ENCODE peak calls at places on chromosomes 13 and 19, in eight cellular contexts. G, I, J, M, X, H, Q and F are unnamed samples.

GRCh38 chr13:69579351-69579750 is 528.3 kb upstream of the ATXN8OS start:
- DNase-seq in G (no peak), I (no peak), J (no peak), M (no peak), X (no peak), H (no peak), Q (no peak), F (no peak)

GRCh38 chr13:54890976-54891375 is 1862.4 kb downstream of the OLFM4 start:
- DNase-seq in G (no peak), I (no peak), J (no peak), M (no peak), X (no peak), H (no peak), Q (no peak), F (no peak)

GRCh38 chr13:31138515-31138914 is 23.2 kb downstream of the HSPH1 start:
- DNase-seq in G (no peak), I (no peak), J (no peak), M (no peak), X (no peak), H (no peak), Q (no peak), F (no peak)

GRCh38 chr13:22278336-22278929 is 607.6 kb downstream of the FGF9 start:
- DNase-seq in G (peak; percentile 51), I (peak; percentile 35), J (no peak), M (peak; percentile 66), X (peak; percentile 11), H (no peak), Q (peak; percentile 16), F (peak; percentile 26)

GRCh38 chr13:85666356-85666755 is 132.9 kb downstream of the SLITRK6 start:
- DNase-seq in G (no peak), I (no peak), J (no peak), M (no peak), X (no peak), H (no peak), Q (no peak), F (no peak)

GRCh38 chr13:105403065-105403464 is 1132.4 kb downstream of the EFNB2 start:
- DNase-seq in G (no peak), I (no peak), J (no peak), M (no peak), X (no peak), H (peak; percentile 12), Q (no peak), F (no peak)

GRCh38 chr13:75219479-75220237 is 262.3 kb downstream of the TBC1D4 start:
- DNase-seq in G (peak; percentile 73), I (peak; percentile 71), J (peak; percentile 77), M (peak; percentile 66), X (peak; percentile 47), H (no peak), Q (peak; percentile 80), F (no peak)

GRCh38 chr13:74438911-74439310 is 304.7 kb upstream of the KLF12 start:
- DNase-seq in G (no peak), I (no peak), J (no peak), M (no peak), X (no peak), H (no peak), Q (no peak), F (no peak)

GRCh38 chr19:45809643-45810159 is 5.4 kb downstream of the RSPH6A start:
- DNase-seq in G (no peak), I (no peak), J (no peak), M (no peak), X (peak; percentile 68), H (peak; percentile 58), Q (no peak), F (peak; percentile 64)

GRCh38 chr13:87123987-87124784 is 547.0 kb upstream of the SLITRK5 start:
- DNase-seq in G (peak; percentile 45), I (no peak), J (no peak), M (no peak), X (peak; percentile 62), H (peak; percentile 92), Q (no peak), F (peak; percentile 97)

GRCh38 chr13:66657165-66657895 is 572.8 kb downstream of the PCDH9 start:
- DNase-seq in G (no peak), I (peak; percentile 39), J (peak; percentile 69), M (no peak), X (peak; percentile 98), H (peak; percentile 89), Q (no peak), F (peak; percentile 99)

GRCh38 chr13:85500716-85501256 is 298.4 kb downstream of the SLITRK6 start:
- DNase-seq in G (no peak), I (no peak), J (no peak), M (no peak), X (no peak), H (no peak), Q (no peak), F (peak; percentile 68)

GRCh38 chr13:28258401-28258800 is 120.1 kb downstream of the PAN3 start:
- DNase-seq in G (no peak), I (no peak), J (no peak), M (no peak), X (no peak), H (no peak), Q (no peak), F (no peak)

GRCh38 chr13:33150146-33150545 is 133.9 kb downstream of the KL start:
- DNase-seq in G (no peak), I (no peak), J (no peak), M (no peak), X (no peak), H (no peak), Q (no peak), F (no peak)

GRCh38 chr19:1471514-1472107 is 7.4 kb downstream of the C19orf25 start:
- DNase-seq in G (no peak), I (no peak), J (no peak), M (no peak), X (no peak), H (no peak), Q (no peak), F (no peak)

GRCh38 chr13:23959231-23959862 is 62.0 kb upstream of the C1QTNF9B start:
- DNase-seq in G (no peak), I (no peak), J (no peak), M (no peak), X (no peak), H (no peak), Q (no peak), F (peak; percentile 22)

GRCh38 chr19:37218592-37218935 is 550 bp downstream of the ZNF383 start:
- DNase-seq in G (no peak), I (no peak), J (no peak), M (no peak), X (no peak), H (no peak), Q (no peak), F (no peak)

GRCh38 chr19:40982594-40983101 is 8.4 kb upstream of the CYP2B6 start:
- DNase-seq in G (no peak), I (no peak), J (no peak), M (no peak), X (no peak), H (no peak), Q (no peak), F (peak; percentile 3)

GRCh38 chr19:33055718-33056117 is 9.0 kb downstream of the RHPN2 start:
- DNase-seq in G (no peak), I (no peak), J (no peak), M (no peak), X (no peak), H (peak; percentile 62), Q (no peak), F (no peak)

GRCh38 chr13:70375718-70376117 is 267.5 kb upstream of the KLHL1 start:
- DNase-seq in G (no peak), I (no peak), J (no peak), M (no peak), X (no peak), H (peak; percentile 34), Q (no peak), F (no peak)

GRCh38 chr19:3161453-3161852 is 17.1 kb upstream of the S1PR4 start:
- DNase-seq in G (no peak), I (no peak), J (no peak), M (no peak), X (no peak), H (peak; percentile 47), Q (no peak), F (no peak)

GRCh38 chr19:2048959-2049740 is 1.9 kb downstream of the MKNK2 start:
- DNase-seq in G (no peak), I (no peak), J (peak; percentile 40), M (no peak), X (no peak), H (no peak), Q (no peak), F (no peak)

GRCh38 chr19:37855098-37855497 is 51.3 kb downstream of the WDR87 start:
- DNase-seq in G (no peak), I (peak; percentile 36), J (peak; percentile 10), M (no peak), X (no peak), H (no peak), Q (no peak), F (peak; percentile 39)

GRCh38 chr19:57888494-57889231 is at the start of gene ZNF814:
- DNase-seq in G (peak; percentile 51), I (peak; percentile 79), J (peak; percentile 77), M (peak; percentile 88), X (peak; percentile 85), H (peak; percentile 79), Q (peak; percentile 83), F (peak; percentile 59)
- TF ChIP-seq CTCF in G (no peak), I (peak; percentile 29), J (peak; percentile 39), M (peak; percentile 40), X (peak; percentile 10), H (peak; percentile 76), Q (peak; percentile 58), F (peak; percentile 61)

GRCh38 chr19:13355356-13355755 is 150.9 kb downstream of the CACNA1A start:
- DNase-seq in G (no peak), I (no peak), J (no peak), M (no peak), X (no peak), H (no peak), Q (no peak), F (no peak)

GRCh38 chr19:13353625-13354024 is 152.7 kb downstream of the CACNA1A start:
- DNase-seq in G (no peak), I (no peak), J (no peak), M (no peak), X (no peak), H (peak; percentile 17), Q (no peak), F (no peak)

GRCh38 chr19:13350072-13350471 is 156.2 kb downstream of the CACNA1A start:
- DNase-seq in G (no peak), I (no peak), J (no peak), M (no peak), X (no peak), H (no peak), Q (no peak), F (no peak)

GRCh38 chr19:13347351-13347750 is 158.9 kb downstream of the CACNA1A start:
- DNase-seq in G (no peak), I (no peak), J (no peak), M (no peak), X (no peak), H (no peak), Q (no peak), F (no peak)

GRCh38 chr19:13350761-13351160 is 155.5 kb downstream of the CACNA1A start:
- DNase-seq in G (no peak), I (no peak), J (no peak), M (no peak), X (no peak), H (no peak), Q (no peak), F (no peak)
- TF ChIP-seq CTCF in G (no peak), I (no peak), J (no peak), M (no peak), X (no peak), H (no peak), Q (no peak), F (no peak)

GRCh38 chr13:81639984-81640582 is 1299.2 kb upstream of the SPRY2 start:
- DNase-seq in G (peak; percentile 38), I (no peak), J (no peak), M (no peak), X (peak; percentile 1), H (no peak), Q (no peak), F (no peak)
- TF ChIP-seq CTCF in G (peak; percentile 73), I (peak; percentile 23), J (no peak), M (no peak), X (peak; percentile 8), H (peak; percentile 72), Q (peak; percentile 43), F (peak; percentile 52)

GRCh38 chr19:6769006-6769637 is 1.9 kb upstream of the SH2D3A start:
- DNase-seq in G (no peak), I (no peak), J (no peak), M (no peak), X (peak; percentile 46), H (no peak), Q (no peak), F (no peak)
- TF ChIP-seq CTCF in G (peak; percentile 40), I (peak; percentile 17), J (peak; percentile 38), M (peak; percentile 40), X (peak; percentile 26), H (peak; percentile 40), Q (peak; percentile 42), F (peak; percentile 61)